ENCODE peak calls at places on chromosomes 12 and 14, in ten cellular contexts. P is nucleus accumbens, F is psoas muscle, K is brain microvascular endothelial cell, X is myocyte, Q is NT2/D1, Z is T-cell, N is aorta, Y is iPS-NIHi11, U is NCI-H2081. V is an unnamed sample.

GRCh38 chr14:89912667-89913211 is 41.8 kb downstream of the EFCAB11 start:
- DNase-seq in P (peak; percentile 25), F (no peak), K (peak; percentile 97), X (peak; percentile 76), Q (peak; percentile 22), Z (no peak), N (no peak), Y (no peak), U (peak; percentile 56), V (no peak)

GRCh38 chr14:74566174-74567125 is 45.6 kb downstream of the LTBP2 start:
- DNase-seq in P (no peak), F (peak; percentile 46), K (no peak), X (no peak), Q (no peak), Z (no peak), N (peak; percentile 75), Y (no peak), U (no peak), V (no peak)

GRCh38 chr12:2256915-2257314 is 204.1 kb downstream of the CACNA1C start:
- DNase-seq in P (no peak), F (no peak), K (no peak), X (no peak), Q (no peak), Z (no peak), N (no peak), Y (no peak), U (no peak), V (no peak)

GRCh38 chr12:24595652-24596235 is 353.2 kb downstream of the BCAT1 start:
- DNase-seq in P (no peak), F (no peak), K (peak; percentile 24), X (no peak), Q (no peak), Z (no peak), N (no peak), Y (no peak), U (no peak), V (no peak)

GRCh38 chr12:57621497-57622292 is 10.5 kb downstream of the ARHGEF25 start:
- DNase-seq in P (peak; percentile 40), F (peak; percentile 81), K (no peak), X (peak; percentile 51), Q (no peak), Z (peak; percentile 11), N (peak; percentile 92), Y (peak; percentile 91), U (peak; percentile 62), V (no peak)

GRCh38 chr12:66708704-66709443 is 30.0 kb upstream of the GRIP1 start:
- DNase-seq in P (no peak), F (no peak), K (no peak), X (peak; percentile 17), Q (no peak), Z (no peak), N (no peak), Y (no peak), U (peak; percentile 38), V (no peak)

GRCh38 chr12:132488127-132489077 is 1.5 kb upstream of the FBRSL1 start:
- DNase-seq in P (no peak), F (peak; percentile 57), K (no peak), X (no peak), Q (no peak), Z (no peak), N (no peak), Y (no peak), U (no peak), V (peak; percentile 55)

GRCh38 chr12:3453947-3454675 is 36.9 kb upstream of the PRMT8 start:
- DNase-seq in P (no peak), F (no peak), K (peak; percentile 43), X (no peak), Q (no peak), Z (no peak), N (no peak), Y (no peak), U (no peak), V (no peak)

GRCh38 chr12:106112094-106112822 is 26.5 kb downstream of the NUAK1 start:
- DNase-seq in P (no peak), F (peak; percentile 75), K (no peak), X (no peak), Q (no peak), Z (no peak), N (peak; percentile 81), Y (no peak), U (no peak), V (no peak)

GRCh38 chr14:105118646-105119409 is 49.7 kb downstream of the JAG2 start:
- DNase-seq in P (peak; percentile 25), F (no peak), K (no peak), X (no peak), Q (no peak), Z (no peak), N (peak; percentile 43), Y (peak; percentile 54), U (no peak), V (no peak)

GRCh38 chr12:42284876-42285275 is 41.0 kb downstream of the ZCRB1 start:
- DNase-seq in P (no peak), F (no peak), K (no peak), X (no peak), Q (no peak), Z (no peak), N (no peak), Y (no peak), U (no peak), V (no peak)

GRCh38 chr12:51082561-51083139 is 746 bp downstream of the CSRNP2 start:
- DNase-seq in P (no peak), F (no peak), K (peak; percentile 34), X (peak; percentile 62), Q (peak; percentile 39), Z (no peak), N (no peak), Y (peak; percentile 66), U (no peak), V (no peak)

GRCh38 chr12:14776236-14776959 is 26.9 kb downstream of the WBP11 start:
- DNase-seq in P (no peak), F (no peak), K (no peak), X (no peak), Q (no peak), Z (no peak), N (no peak), Y (no peak), U (no peak), V (no peak)

GRCh38 chr14:60931206-60931605 is 49.7 kb downstream of the TRMT5 start:
- DNase-seq in P (no peak), F (peak; percentile 68), K (no peak), X (peak; percentile 99), Q (no peak), Z (no peak), N (no peak), Y (no peak), U (peak; percentile 66), V (no peak)

GRCh38 chr12:76611533-76611932 is 52.0 kb upstream of the OSBPL8 start:
- DNase-seq in P (no peak), F (no peak), K (peak; percentile 71), X (peak; percentile 19), Q (no peak), Z (no peak), N (no peak), Y (no peak), U (no peak), V (no peak)

GRCh38 chr12:25825494-25825893 is 133.0 kb upstream of the RASSF8 start:
- DNase-seq in P (no peak), F (no peak), K (no peak), X (no peak), Q (no peak), Z (no peak), N (no peak), Y (no peak), U (no peak), V (no peak)

GRCh38 chr12:122730215-122731014 is at the start of gene HCAR1:
- DNase-seq in P (no peak), F (no peak), K (peak; percentile 36), X (no peak), Q (no peak), Z (peak; percentile 9), N (no peak), Y (no peak), U (peak; percentile 48), V (no peak)

GRCh38 chr14:63752449-63753169 is 24.7 kb upstream of the SGPP1 start:
- DNase-seq in P (no peak), F (no peak), K (peak; percentile 79), X (peak; percentile 66), Q (no peak), Z (no peak), N (no peak), Y (no peak), U (no peak), V (no peak)

GRCh38 chr12:38102197-38102596 is 214.4 kb upstream of the ALG10B start:
- DNase-seq in P (no peak), F (no peak), K (no peak), X (no peak), Q (no peak), Z (no peak), N (no peak), Y (no peak), U (no peak), V (no peak)

GRCh38 chr12:82383930-82384513 is 25.7 kb downstream of the METTL25 start:
- DNase-seq in P (no peak), F (no peak), K (peak; percentile 25), X (peak; percentile 39), Q (no peak), Z (no peak), N (no peak), Y (no peak), U (no peak), V (no peak)

GRCh38 chr14:89533136-89533535 is 116.1 kb upstream of the FOXN3 start:
- DNase-seq in P (no peak), F (no peak), K (no peak), X (no peak), Q (no peak), Z (no peak), N (no peak), Y (no peak), U (no peak), V (no peak)

GRCh38 chr12:11901687-11902524 is 168.8 kb upstream of the BCL2L14 start:
- DNase-seq in P (no peak), F (no peak), K (no peak), X (no peak), Q (no peak), Z (no peak), N (no peak), Y (no peak), U (no peak), V (no peak)

GRCh38 chr14:106163316-106163715 is 636.9 kb downstream of the TMEM121 start:
- DNase-seq in P (no peak), F (no peak), K (no peak), X (no peak), Q (no peak), Z (no peak), N (no peak), Y (no peak), U (no peak), V (no peak)

GRCh38 chr12:128690641-128691040 is 133.1 kb downstream of the SLC15A4 start:
- DNase-seq in P (no peak), F (no peak), K (no peak), X (no peak), Q (no peak), Z (no peak), N (no peak), Y (no peak), U (no peak), V (no peak)